ENCODE peak calls at places on chromosomes 1 and 21, in eight cellular contexts. T is right cardiac atrium, S is HepG2, R is heart right ventricle, V is RWPE2, A is gastrocnemius medialis, C is left lung, I is aorta. F is an unnamed sample. For H3K27me3, the result is how much of the 10 kb centered on the place peaks cover.

GRCh38 chr1:7576946-7577657 is 194.0 kb upstream of the VAMP3 start:
- ATAC-seq in T (no peak), S (peak), R (peak), V (peak), A (no peak), C (no peak), I (no peak), F (no peak)

GRCh38 chr21:43367859-43368258 is 59.1 kb downstream of the SIK1 start:
- ATAC-seq in T (no peak), S (no peak), R (no peak), V (no peak), A (no peak), C (no peak), I (no peak), F (no peak)

GRCh38 chr1:113133038-113133437 is 60.0 kb downstream of the LRIG2 start:
- ATAC-seq in T (no peak), S (no peak), R (no peak), V (no peak), A (no peak), C (no peak), I (no peak), F (no peak)

GRCh38 chr1:14403961-14404645 is 194.4 kb upstream of the KAZN start:
- ATAC-seq in T (no peak), S (no peak), R (no peak), V (no peak), A (no peak), C (no peak), I (no peak), F (no peak)

GRCh38 chr1:165381745-165382530 is 25.4 kb upstream of the LMX1A start:
- ATAC-seq in T (no peak), S (no peak), R (no peak), V (no peak), A (no peak), C (no peak), I (no peak), F (no peak)

GRCh38 chr1:66478116-66478515 is 55.8 kb upstream of the SGIP1 start:
- ATAC-seq in T (no peak), S (no peak), R (no peak), V (peak), A (no peak), C (no peak), I (no peak), F (no peak)

GRCh38 chr1:41169799-41170180 is 72.3 kb downstream of the SCMH1 start:
- ATAC-seq in T (no peak), S (peak), R (no peak), V (no peak), A (no peak), C (no peak), I (no peak), F (no peak)

GRCh38 chr1:93967276-93967675 is 58.0 kb upstream of the GCLM start:
- ATAC-seq in T (no peak), S (no peak), R (peak), V (no peak), A (peak), C (no peak), I (no peak), F (no peak)

GRCh38 chr1:236754525-236755210 is 40.4 kb upstream of the MTR start:
- ATAC-seq in T (no peak), S (peak), R (no peak), V (no peak), A (no peak), C (no peak), I (no peak), F (no peak)

GRCh38 chr1:180288232-180288818 is 58.3 kb downstream of the LHX4 start:
- ATAC-seq in T (peak), S (no peak), R (peak), V (no peak), A (no peak), C (peak), I (no peak), F (no peak)

GRCh38 chr1:216805233-216805632 is 82.0 kb upstream of the ESRRG start:
- ATAC-seq in T (peak), S (no peak), R (peak), V (no peak), A (peak), C (no peak), I (no peak), F (no peak)

GRCh38 chr1:50155564-50155963 is 46.8 kb downstream of the ELAVL4 start:
- ATAC-seq in T (peak), S (no peak), R (no peak), V (no peak), A (no peak), C (no peak), I (no peak), F (no peak)

GRCh38 chr1:213148905-213149304 is 97.9 kb downstream of the RPS6KC1 start:
- ATAC-seq in T (no peak), S (no peak), R (no peak), V (no peak), A (no peak), C (no peak), I (no peak), F (no peak)

GRCh38 chr1:29156543-29157268 is 25.0 kb downstream of the SRSF4 start:
- ATAC-seq in T (peak), S (no peak), R (peak), V (no peak), A (no peak), C (peak), I (no peak), F (no peak)

GRCh38 chr1:221515496-221515895 is 226.4 kb downstream of the DUSP10 start:
- ATAC-seq in T (no peak), S (no peak), R (no peak), V (no peak), A (no peak), C (no peak), I (no peak), F (no peak)

GRCh38 chr1:21811875-21812305 is at the start of gene LDLRAD2:
- ATAC-seq in T (peak), S (no peak), R (peak), V (peak), A (no peak), C (no peak), I (no peak), F (no peak)

GRCh38 chr1:119372493-119373086 is 4.0 kb downstream of the HAO2 start:
- ATAC-seq in T (no peak), S (peak), R (no peak), V (no peak), A (no peak), C (peak), I (no peak), F (no peak)

GRCh38 chr1:94332952-94333351 is 85.2 kb upstream of the ABCD3 start:
- ATAC-seq in T (no peak), S (peak), R (no peak), V (no peak), A (no peak), C (no peak), I (no peak), F (no peak)

GRCh38 chr1:217946581-217946980 is 315.4 kb downstream of the SPATA17 start:
- ATAC-seq in T (no peak), S (no peak), R (no peak), V (no peak), A (no peak), C (no peak), I (no peak), F (no peak)

GRCh38 chr1:214549604-214550338 is 1.6 kb downstream of the PTPN14 start:
- ATAC-seq in T (no peak), S (no peak), R (no peak), V (peak), A (peak), C (no peak), I (no peak), F (no peak)

GRCh38 chr21:34129039-34129891 is 55.9 kb downstream of the MRPS6 start:
- ATAC-seq in T (peak), S (peak), R (peak), V (peak), A (peak), C (peak), I (peak), F (peak)

GRCh38 chr1:36397083-36397377 is 678 bp downstream of the LSM10 start:
- ATAC-seq in T (peak), S (no peak), R (peak), V (peak), A (peak), C (peak), I (peak), F (peak)

GRCh38 chr21:29660047-29660720 is 279.6 kb downstream of the GRIK1 start:
- ATAC-seq in T (no peak), S (no peak), R (no peak), V (no peak), A (no peak), C (no peak), I (no peak), F (no peak)

GRCh38 chr1:3082571-3083516 is 13.8 kb downstream of the PRDM16 start:
- ATAC-seq in T (no peak), S (no peak), R (peak), V (no peak), A (no peak), C (no peak), I (peak), F (no peak)

GRCh38 chr1:182634306-182635072 is 30.3 kb upstream of the RGS16 start:
- ATAC-seq in T (no peak), S (no peak), R (no peak), V (no peak), A (no peak), C (no peak), I (peak), F (no peak)

GRCh38 chr1:82806133-82806532 is 1005.4 kb downstream of the ADGRL2 start:
- ATAC-seq in T (no peak), S (no peak), R (no peak), V (no peak), A (no peak), C (no peak), I (no peak), F (no peak)

GRCh38 chr21:27298465-27298864 is 331.6 kb upstream of the ADAMTS5 start:
- ATAC-seq in T (peak), S (no peak), R (peak), V (no peak), A (peak), C (no peak), I (peak), F (peak)
- H3K4me3 ChIP-seq in T (no peak), S (no peak), R (no peak), V (no peak), A (no peak), C (no peak), I (no peak), F (no peak)

GRCh38 chr1:33390550-33390949 is 40.3 kb downstream of the PHC2 start:
- ATAC-seq in T (no peak), S (no peak), R (no peak), V (no peak), A (no peak), C (no peak), I (no peak), F (no peak)
- H3K27me3 ChIP-seq in T (under half), S (under half), R (under half), V (under half), A (under half), C (under half), I (under half), F (under half)

GRCh38 chr1:43653893-43654292 is 3.9 kb downstream of the KDM4A start:
- ATAC-seq in T (no peak), S (no peak), R (no peak), V (no peak), A (no peak), C (no peak), I (no peak), F (no peak)

GRCh38 chr1:43651188-43651587 is 1.2 kb downstream of the KDM4A start:
- ATAC-seq in T (no peak), S (no peak), R (no peak), V (no peak), A (no peak), C (peak), I (no peak), F (no peak)

GRCh38 chr1:43653339-43653738 is 3.4 kb downstream of the KDM4A start:
- ATAC-seq in T (no peak), S (no peak), R (no peak), V (no peak), A (no peak), C (no peak), I (no peak), F (no peak)

GRCh38 chr1:43650306-43650941 is 475 bp downstream of the KDM4A start:
- ATAC-seq in T (peak), S (peak), R (peak), V (peak), A (peak), C (peak), I (peak), F (peak)

GRCh38 chr1:43651922-43652321 is 2.0 kb downstream of the KDM4A start:
- ATAC-seq in T (no peak), S (no peak), R (no peak), V (no peak), A (no peak), C (no peak), I (no peak), F (no peak)
- H3K4me3 ChIP-seq in T (no peak), S (peak), R (no peak), V (peak), A (no peak), C (no peak), I (no peak), F (no peak)

GRCh38 chr21:26949830-26950229 is 17.1 kb downstream of the ADAMTS5 start:
- ATAC-seq in T (no peak), S (no peak), R (no peak), V (no peak), A (no peak), C (no peak), I (no peak), F (no peak)

GRCh38 chr21:26956216-26956615 is 10.7 kb downstream of the ADAMTS5 start:
- ATAC-seq in T (peak), S (no peak), R (no peak), V (no peak), A (no peak), C (no peak), I (no peak), F (no peak)

GRCh38 chr21:26958792-26959191 is 8.1 kb downstream of the ADAMTS5 start:
- ATAC-seq in T (peak), S (no peak), R (peak), V (no peak), A (no peak), C (no peak), I (no peak), F (no peak)

GRCh38 chr21:26952274-26953066 is 14.4 kb downstream of the ADAMTS5 start:
- ATAC-seq in T (no peak), S (no peak), R (no peak), V (no peak), A (no peak), C (no peak), I (no peak), F (no peak)

GRCh38 chr21:26954591-26955214 is 12.2 kb downstream of the ADAMTS5 start:
- ATAC-seq in T (no peak), S (no peak), R (no peak), V (no peak), A (no peak), C (no peak), I (no peak), F (no peak)
- H3K27me3 ChIP-seq in T (under half), S (under half), R (under half), V (under half), A (under half), C (under half), I (under half), F (under half)

DNA sequence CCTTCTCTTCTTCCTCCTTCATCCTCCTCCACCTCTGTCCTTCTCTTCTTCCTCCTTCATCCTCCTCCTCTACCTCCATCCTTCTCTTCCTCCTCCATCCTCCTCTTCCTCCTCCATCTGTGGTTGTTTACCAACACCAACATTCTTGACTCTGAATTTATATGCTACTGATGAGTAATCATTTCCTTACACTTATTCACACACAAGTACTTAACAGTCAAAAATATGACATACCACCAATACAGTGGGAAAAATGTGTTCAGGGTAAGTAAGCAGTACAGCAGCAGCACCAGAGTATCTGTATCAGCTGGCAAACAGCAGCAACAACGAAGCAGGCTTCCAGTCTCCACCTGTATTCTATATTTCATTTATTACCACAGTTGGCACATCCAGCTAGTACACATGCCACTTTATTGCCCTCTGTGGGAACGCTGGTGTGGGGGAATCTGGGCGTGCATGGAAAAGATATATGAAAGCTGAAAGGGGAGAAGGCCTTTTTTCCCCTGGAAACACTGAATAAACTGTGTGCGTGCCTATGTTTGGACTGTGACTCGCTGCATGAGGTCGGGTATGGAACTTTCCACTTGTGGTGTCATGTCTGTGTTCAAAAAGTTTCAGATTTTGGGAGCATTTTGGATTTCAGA is 16.0 kb downstream of the ADSS2 start:
- ATAC-seq in T (no peak), S (peak), R (no peak), V (peak), A (no peak), C (peak), I (no peak), F (no peak)
- H3K4me3 ChIP-seq in T (no peak), S (no peak), R (no peak), V (no peak), A (no peak), C (no peak), I (no peak), F (no peak)

GRCh38 chr1:24868016-24868875 is 61.8 kb downstream of the RUNX3 start:
- ATAC-seq in T (no peak), S (no peak), R (no peak), V (no peak), A (no peak), C (no peak), I (no peak), F (no peak)
- H3K27me3 ChIP-seq in T (under half), S (under half), R (half or more), V (under half), A (under half), C (half or more), I (under half), F (half or more)

GRCh38 chr1:241842565-241842964 is 5.4 kb upstream of the EXO1 start:
- ATAC-seq in T (no peak), S (no peak), R (peak), V (peak), A (no peak), C (no peak), I (no peak), F (no peak)
- H3K4me3 ChIP-seq in T (no peak), S (no peak), R (no peak), V (no peak), A (no peak), C (no peak), I (no peak), F (no peak)

DNA sequence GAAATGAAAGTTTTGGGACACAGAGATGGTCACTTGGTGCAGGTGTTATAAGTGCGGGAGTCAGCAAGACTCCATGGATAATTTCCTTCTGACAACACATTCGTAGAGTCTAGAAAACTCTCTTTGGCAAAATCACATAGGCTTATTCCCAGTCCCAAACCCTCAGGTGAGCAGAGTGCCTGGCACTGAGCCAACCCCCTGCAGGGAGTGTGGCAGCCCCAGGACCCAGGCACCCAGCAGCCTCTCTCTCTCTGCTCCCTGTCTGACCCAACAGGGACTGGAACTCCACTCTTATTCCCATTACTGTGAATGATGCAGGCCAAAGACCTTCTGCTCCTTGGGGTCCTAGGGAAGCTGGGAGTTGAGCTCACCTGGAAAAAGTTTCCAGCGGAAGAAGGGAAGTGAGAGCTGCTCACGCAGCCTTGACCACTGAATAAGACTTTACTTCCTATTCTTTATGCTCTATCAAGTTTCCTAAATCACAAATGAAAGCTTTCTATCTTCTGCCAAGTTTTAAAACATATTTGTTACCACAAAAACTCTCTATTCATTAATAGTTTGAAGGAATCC is 132.6 kb upstream of the ETV3 start:
- ATAC-seq in T (no peak), S (no peak), R (no peak), V (no peak), A (no peak), C (no peak), I (no peak), F (no peak)
- H3K27me3 ChIP-seq in T (under half), S (under half), R (under half), V (under half), A (under half), C (under half), I (under half), F (under half)

DNA sequence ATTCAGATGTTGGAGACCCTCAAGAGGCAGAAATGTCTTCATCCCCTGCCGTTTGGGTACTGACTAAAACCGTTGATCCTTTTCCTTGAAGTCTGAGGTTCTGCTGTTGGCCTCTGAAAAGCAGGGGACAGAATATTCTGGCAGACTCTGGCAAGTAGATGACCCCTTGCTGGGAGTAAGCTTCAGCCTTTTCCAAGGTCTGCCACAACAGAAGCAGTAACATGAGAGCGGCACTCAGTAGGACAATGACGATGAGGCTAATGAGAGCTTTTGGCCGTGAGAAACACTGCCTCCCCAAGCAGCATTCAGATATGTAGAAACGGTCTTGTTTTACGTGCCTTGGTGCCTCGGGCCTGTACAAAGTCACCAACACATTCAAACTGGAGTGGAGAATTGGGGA is 143.7 kb downstream of the ST6GALNAC5 start:
- ATAC-seq in T (no peak), S (no peak), R (no peak), V (no peak), A (no peak), C (no peak), I (no peak), F (no peak)
- H3K4me3 ChIP-seq in T (no peak), S (no peak), R (no peak), V (no peak), A (no peak), C (no peak), I (no peak), F (no peak)

DNA sequence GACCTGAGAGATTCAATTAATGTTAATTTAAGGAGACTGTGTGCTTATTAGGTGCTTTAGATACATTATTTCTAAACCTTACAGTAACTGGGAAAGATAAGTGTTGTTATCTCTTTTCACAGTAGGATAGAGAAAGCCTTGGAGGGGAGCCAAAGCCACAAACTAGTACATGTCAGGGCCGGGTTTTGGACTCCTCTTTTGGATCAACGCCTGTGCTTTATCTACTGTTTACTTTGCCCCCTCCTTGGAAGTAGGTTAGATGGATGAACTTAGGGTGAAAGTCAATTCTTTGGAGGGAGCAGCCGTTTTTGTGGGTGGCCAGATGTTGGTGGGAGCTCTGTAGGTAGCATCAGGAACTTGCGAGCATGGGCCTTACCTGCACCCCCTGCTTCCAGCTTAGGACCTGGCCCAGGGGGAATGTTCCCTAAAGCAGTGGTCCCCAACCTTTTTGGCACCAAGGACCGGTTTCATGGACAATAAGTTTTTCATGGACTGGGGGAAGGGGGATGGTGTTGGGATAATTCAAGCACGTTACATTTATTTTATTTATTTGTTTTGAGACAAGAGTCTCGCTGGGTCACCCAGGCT is 1.7 kb downstream of the HHAT start:
- ATAC-seq in T (no peak), S (no peak), R (no peak), V (no peak), A (no peak), C (no peak), I (no peak), F (no peak)
- H3K27me3 ChIP-seq in T (under half), S (under half), R (under half), V (under half), A (under half), C (under half), I (under half), F (under half)

F was measured in gastroesophageal sphincter.